ENCODE peak calls at places on chromosomes 12 and 14, in four cellular contexts. One of them, this sample, is unnamed.

GRCh38 chr14:49892301-49892635 is 614 bp upstream of the ARF6 start:
- DNase-seq in SJCRH30: peak; percentile 78
- DNase-seq in CD8-positive, alpha-beta memory T cell: peak; percentile 66
- DNase-seq in adipocyte: peak; percentile 89
- DNase-seq in this sample: peak; percentile 80

GRCh38 chr12:26723379-26724308 is 109.3 kb downstream of the ITPR2 start:
- DNase-seq in SJCRH30: peak; percentile 68
- DNase-seq in CD8-positive, alpha-beta memory T cell: no peak
- DNase-seq in adipocyte: peak; percentile 31
- DNase-seq in this sample: peak; percentile 59

GRCh38 chr14:36661506-36662257 is at the start of gene PAX9:
- DNase-seq in SJCRH30: no peak
- DNase-seq in CD8-positive, alpha-beta memory T cell: peak; percentile 48
- DNase-seq in adipocyte: peak; percentile 98
- DNase-seq in this sample: peak; percentile 67

GRCh38 chr12:10223208-10223607 is 10.5 kb downstream of the GABARAPL1 start:
- DNase-seq in SJCRH30: no peak
- DNase-seq in adipocyte: no peak
- DNase-seq in CD8-positive, alpha-beta memory T cell: no peak
- DNase-seq in this sample: no peak

GRCh38 chr12:3313066-3313465 is 177.9 kb upstream of the PRMT8 start:
- DNase-seq in SJCRH30: no peak
- DNase-seq in CD8-positive, alpha-beta memory T cell: no peak
- DNase-seq in adipocyte: peak; percentile 52
- DNase-seq in this sample: peak; percentile 86

GRCh38 chr12:111455448-111456320 is 50.0 kb downstream of the SH2B3 start:
- DNase-seq in SJCRH30: no peak
- DNase-seq in CD8-positive, alpha-beta memory T cell: no peak
- DNase-seq in adipocyte: peak; percentile 36
- DNase-seq in this sample: peak; percentile 32

GRCh38 chr14:97196336-97196735 is 399.2 kb downstream of the VRK1 start:
- DNase-seq in SJCRH30: peak; percentile 18
- DNase-seq in CD8-positive, alpha-beta memory T cell: no peak
- DNase-seq in adipocyte: no peak
- DNase-seq in this sample: no peak

GRCh38 chr14:79542121-79542520 is 669.2 kb downstream of the DIO2 start:
- DNase-seq in SJCRH30: no peak
- DNase-seq in adipocyte: no peak
- DNase-seq in CD8-positive, alpha-beta memory T cell: no peak
- DNase-seq in this sample: no peak

GRCh38 chr12:22684526-22685118 is 59.7 kb downstream of the ETNK1 start:
- DNase-seq in adipocyte: peak; percentile 77
- DNase-seq in CD8-positive, alpha-beta memory T cell: no peak
- DNase-seq in SJCRH30: peak; percentile 54
- DNase-seq in this sample: peak; percentile 70

GRCh38 chr14:102039157-102039556 is 47.7 kb downstream of the HSP90AA1 start:
- DNase-seq in SJCRH30: no peak
- DNase-seq in adipocyte: no peak
- DNase-seq in CD8-positive, alpha-beta memory T cell: no peak
- DNase-seq in this sample: no peak

GRCh38 chr12:123398918-123399617 is 15.1 kb downstream of the KMT5A start:
- DNase-seq in adipocyte: no peak
- DNase-seq in CD8-positive, alpha-beta memory T cell: no peak
- DNase-seq in SJCRH30: no peak
- DNase-seq in this sample: no peak

GRCh38 chr12:123396954-123397353 is 13.0 kb downstream of the KMT5A start:
- DNase-seq in adipocyte: no peak
- DNase-seq in SJCRH30: no peak
- DNase-seq in CD8-positive, alpha-beta memory T cell: no peak
- DNase-seq in this sample: no peak

GRCh38 chr12:123396543-123396942 is 12.6 kb downstream of the KMT5A start:
- DNase-seq in CD8-positive, alpha-beta memory T cell: no peak
- DNase-seq in SJCRH30: no peak
- DNase-seq in adipocyte: no peak
- DNase-seq in this sample: no peak

GRCh38 chr12:123398177-123398916 is 14.4 kb downstream of the KMT5A start:
- DNase-seq in CD8-positive, alpha-beta memory T cell: no peak
- DNase-seq in SJCRH30: no peak
- DNase-seq in adipocyte: no peak
- DNase-seq in this sample: peak; percentile 90

DNA sequence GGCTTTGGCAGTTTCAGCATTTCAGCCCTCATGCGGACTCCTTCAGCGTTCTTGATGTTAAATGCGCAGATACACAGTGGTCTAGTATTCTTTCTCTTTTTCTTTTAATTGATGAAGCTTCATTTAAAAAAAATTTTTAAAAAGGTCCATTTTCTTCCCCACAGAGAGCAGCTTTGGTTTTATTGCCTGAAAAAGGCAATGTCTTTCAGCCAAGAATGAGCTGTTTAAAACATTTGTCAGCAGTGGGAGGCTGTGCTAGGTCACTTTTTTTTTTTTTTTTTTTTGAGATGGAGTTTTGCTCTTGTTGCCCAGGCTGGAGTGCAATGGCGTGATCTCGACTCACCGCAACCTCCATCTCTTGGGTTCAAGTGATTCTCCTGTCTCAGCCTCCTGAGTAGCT is 13.5 kb downstream of the KMT5A start:
- DNase-seq in adipocyte: no peak
- DNase-seq in CD8-positive, alpha-beta memory T cell: no peak
- DNase-seq in SJCRH30: no peak
- DNase-seq in this sample: no peak
- H3K4me1 ChIP-seq in adipocyte: peaks cover 24% of the 10 kb centered on the region
- H3K4me1 ChIP-seq in CD8-positive, alpha-beta memory T cell: no peaks in the 10 kb centered on the region
- H3K4me1 ChIP-seq in SJCRH30: no peaks in the 10 kb centered on the region
- H3K4me1 ChIP-seq in this sample: peaks cover 10% of the 10 kb centered on the region

GRCh38 chr14:71764701-71765347 is 167.4 kb upstream of the RGS6 start:
- DNase-seq in SJCRH30: peak; percentile 22
- DNase-seq in CD8-positive, alpha-beta memory T cell: no peak
- DNase-seq in adipocyte: peak; percentile 57
- DNase-seq in this sample: no peak
- H3K4me3 ChIP-seq in SJCRH30: peak overlapping the region; percentile 25
- H3K4me3 ChIP-seq in CD8-positive, alpha-beta memory T cell: no peak overlapping the region
- H3K4me3 ChIP-seq in adipocyte: peak overlapping the region; percentile 57
- H3K4me3 ChIP-seq in this sample: peak overlapping the region; percentile 12

GRCh38 chr12:33547084-33547483 is 107.5 kb upstream of the SYT10 start:
- DNase-seq in SJCRH30: no peak
- DNase-seq in CD8-positive, alpha-beta memory T cell: no peak
- DNase-seq in adipocyte: no peak
- DNase-seq in this sample: no peak

GRCh38 chr12:33551006-33551405 is 111.4 kb upstream of the SYT10 start:
- DNase-seq in CD8-positive, alpha-beta memory T cell: no peak
- DNase-seq in SJCRH30: no peak
- DNase-seq in adipocyte: no peak
- DNase-seq in this sample: no peak

GRCh38 chr12:33546004-33546403 is 106.4 kb upstream of the SYT10 start:
- DNase-seq in SJCRH30: peak; percentile 3
- DNase-seq in CD8-positive, alpha-beta memory T cell: no peak
- DNase-seq in adipocyte: no peak
- DNase-seq in this sample: no peak
- H3K4me1 ChIP-seq in SJCRH30: no peaks in the 10 kb centered on the region
- H3K4me1 ChIP-seq in CD8-positive, alpha-beta memory T cell: no peaks in the 10 kb centered on the region
- H3K4me1 ChIP-seq in adipocyte: no peaks in the 10 kb centered on the region
- H3K4me1 ChIP-seq in this sample: no peaks in the 10 kb centered on the region

GRCh38 chr12:59980491-59980890 is 384.7 kb downstream of the SLC16A7 start:
- DNase-seq in adipocyte: peak; percentile 29
- DNase-seq in SJCRH30: no peak
- DNase-seq in CD8-positive, alpha-beta memory T cell: no peak
- DNase-seq in this sample: no peak
- H3K4me3 ChIP-seq in adipocyte: no peak overlapping the region
- H3K4me3 ChIP-seq in SJCRH30: no peak overlapping the region
- H3K4me3 ChIP-seq in CD8-positive, alpha-beta memory T cell: no peak overlapping the region
- H3K4me3 ChIP-seq in this sample: no peak overlapping the region

GRCh38 chr12:123232472-123232806 is 502 bp downstream of the MPHOSPH9 start:
- DNase-seq in SJCRH30: no peak
- DNase-seq in adipocyte: no peak
- DNase-seq in CD8-positive, alpha-beta memory T cell: no peak
- DNase-seq in this sample: no peak
- H3K4me1 ChIP-seq in SJCRH30: no peaks in the 10 kb centered on the region
- H3K4me1 ChIP-seq in adipocyte: peaks cover 20% of the 10 kb centered on the region
- H3K4me1 ChIP-seq in CD8-positive, alpha-beta memory T cell: peaks cover 78% of the 10 kb centered on the region
- H3K4me1 ChIP-seq in this sample: no peaks in the 10 kb centered on the region

DNA sequence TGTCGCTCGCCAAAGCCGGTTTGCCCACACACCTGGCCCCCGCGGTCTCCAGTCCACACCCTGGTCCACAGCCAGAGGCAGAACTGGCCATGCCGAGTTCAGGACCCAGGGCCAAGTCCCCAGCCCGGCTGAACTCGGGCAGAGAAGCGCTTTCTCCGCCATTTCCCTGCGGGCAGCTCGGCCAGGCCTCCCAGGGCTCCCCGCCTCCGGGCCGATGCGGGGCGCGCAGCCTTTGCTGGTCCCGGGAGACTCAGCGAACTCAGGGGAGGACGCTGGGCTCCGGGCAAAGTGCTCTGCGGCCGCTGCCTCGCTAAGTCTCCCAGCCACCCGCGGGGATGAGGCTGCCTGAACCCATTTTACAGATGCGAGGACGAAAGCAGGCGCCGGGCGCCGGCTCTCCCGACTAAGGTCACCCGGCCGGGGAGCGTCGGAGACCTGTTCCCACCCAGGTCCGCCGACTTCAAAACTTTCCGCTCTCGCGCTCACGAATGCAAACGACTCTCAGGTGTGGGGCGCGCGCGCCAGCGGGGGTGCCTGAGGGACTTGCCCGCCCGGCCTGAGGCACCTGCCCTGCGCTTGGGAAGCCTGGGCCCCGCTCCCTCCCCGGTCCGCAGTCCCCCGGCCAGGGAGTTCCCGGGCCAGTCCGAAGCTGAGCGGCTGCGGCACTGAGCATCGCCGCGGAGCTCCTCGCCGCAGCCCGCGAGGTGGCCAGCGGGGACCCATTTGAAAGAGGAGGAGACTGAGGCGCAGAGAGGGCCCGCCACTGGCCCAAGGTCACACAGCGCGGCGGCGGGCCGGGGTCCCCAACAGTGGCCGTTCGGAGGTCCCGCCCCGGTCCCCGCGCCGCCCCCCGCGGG is 627 bp downstream of the TESC start:
- DNase-seq in adipocyte: peak; percentile 13
- DNase-seq in SJCRH30: no peak
- DNase-seq in CD8-positive, alpha-beta memory T cell: peak; percentile 54
- DNase-seq in this sample: no peak
- H3K4me3 ChIP-seq in adipocyte: peak overlapping the region; percentile 56
- H3K4me3 ChIP-seq in SJCRH30: peak overlapping the region; percentile 49
- H3K4me3 ChIP-seq in CD8-positive, alpha-beta memory T cell: peak overlapping the region; percentile 64
- H3K4me3 ChIP-seq in this sample: peak overlapping the region; percentile 4

DNA sequence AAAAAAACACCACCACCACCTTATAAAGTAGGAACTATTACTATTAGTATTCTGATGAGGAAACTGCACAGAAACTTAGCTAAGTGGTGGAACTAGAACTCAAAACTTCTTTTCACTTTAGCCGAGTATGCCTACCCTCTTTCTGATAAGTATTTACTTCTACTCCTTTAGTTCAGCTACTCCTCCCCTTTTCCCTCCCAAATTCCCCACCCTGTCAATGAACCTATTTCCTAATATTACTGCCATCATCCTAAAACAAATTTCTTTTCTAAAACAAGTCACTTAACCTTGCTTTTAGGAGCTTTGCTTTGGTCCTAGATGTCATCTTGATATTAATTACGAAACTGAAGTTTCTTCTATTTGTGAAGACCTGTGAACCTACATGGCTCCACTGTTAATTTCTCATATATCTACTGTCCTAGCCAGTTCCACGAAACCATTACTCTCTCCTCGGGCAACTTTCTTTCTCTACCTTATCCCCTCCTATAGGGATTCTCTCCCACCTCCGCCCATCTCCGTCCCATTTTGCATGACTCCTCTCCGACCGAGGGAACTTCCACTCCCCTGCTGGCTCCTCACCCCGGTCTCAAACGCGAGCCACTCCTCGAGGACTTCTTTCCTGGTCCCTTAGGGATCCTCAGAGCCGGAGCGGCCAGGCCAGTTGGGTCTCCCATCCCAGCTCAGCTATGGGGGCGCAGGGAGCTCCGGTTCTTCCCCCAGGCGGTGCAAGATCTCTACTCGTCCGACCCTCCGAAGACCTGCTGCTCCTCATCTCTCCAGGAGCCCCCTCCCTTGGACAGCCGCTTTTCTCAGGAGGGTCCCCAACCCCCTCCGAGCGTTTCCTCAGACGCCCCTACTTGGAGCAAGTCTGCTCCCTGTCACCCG is 1.1 kb downstream of the NUMB start:
- DNase-seq in adipocyte: peak; percentile 78
- DNase-seq in SJCRH30: peak; percentile 59
- DNase-seq in CD8-positive, alpha-beta memory T cell: peak; percentile 54
- DNase-seq in this sample: peak; percentile 11
- H3K4me1 ChIP-seq in adipocyte: peaks cover 56% of the 10 kb centered on the region
- H3K4me1 ChIP-seq in SJCRH30: peaks cover 11% of the 10 kb centered on the region
- H3K4me1 ChIP-seq in CD8-positive, alpha-beta memory T cell: peaks cover 26% of the 10 kb centered on the region
- H3K4me1 ChIP-seq in this sample: peaks cover 26% of the 10 kb centered on the region

This sample was measured in fibroblast of lung.